ENCODE peak calls at places on chromosomes 12 and 14, in six cellular contexts. K is HepG2, O is H1, J is HCT116, I is SK-N-SH, F is GM12878. L is an unnamed sample.

GRCh38 chr12:57111046-57111698 is at the start of gene STAT6:
- DNase-seq in K (peak; percentile 71), O (no peak), J (no peak), I (no peak), F (no peak), L (peak; percentile 90)

GRCh38 chr12:108479364-108480070 is 35.6 kb upstream of the FICD start:
- DNase-seq in K (no peak), O (no peak), J (no peak), I (no peak), F (no peak), L (no peak)

GRCh38 chr14:49950275-49951250 is 57.7 kb downstream of the ARF6 start:
- DNase-seq in K (no peak), O (no peak), J (peak; percentile 66), I (no peak), F (no peak), L (peak; percentile 99)

GRCh38 chr14:45891417-45892080 is 638.5 kb upstream of the MIS18BP1 start:
- DNase-seq in K (no peak), O (peak; percentile 13), J (no peak), I (no peak), F (no peak), L (peak; percentile 25)

GRCh38 chr12:109995366-109995702 is 834 bp downstream of the GIT2 start:
- DNase-seq in K (no peak), O (no peak), J (no peak), I (no peak), F (no peak), L (no peak)

GRCh38 chr12:121264951-121265350 is 31.6 kb downstream of the CAMKK2 start:
- DNase-seq in K (no peak), O (no peak), J (no peak), I (no peak), F (no peak), L (no peak)

GRCh38 chr12:103505371-103506236 is 9.8 kb upstream of the C12orf42 start:
- DNase-seq in K (no peak), O (no peak), J (no peak), I (no peak), F (peak; percentile 98), L (no peak)

GRCh38 chr14:85798852-85799251 is 268.9 kb downstream of the FLRT2 start:
- DNase-seq in K (no peak), O (no peak), J (no peak), I (no peak), F (no peak), L (no peak)

GRCh38 chr12:66683822-66684221 is 4.9 kb upstream of the GRIP1 start:
- DNase-seq in K (no peak), O (no peak), J (no peak), I (no peak), F (no peak), L (no peak)

GRCh38 chr14:104803280-104803915 is 2.5 kb downstream of the ZBTB42 start:
- DNase-seq in K (no peak), O (no peak), J (no peak), I (no peak), F (no peak), L (no peak)

GRCh38 chr14:104800600-104801283 is at the start of gene ZBTB42:
- DNase-seq in K (peak; percentile 54), O (no peak), J (no peak), I (peak; percentile 89), F (no peak), L (peak; percentile 98)

GRCh38 chr14:104802913-104803184 is 1.9 kb downstream of the ZBTB42 start:
- DNase-seq in K (no peak), O (no peak), J (no peak), I (peak; percentile 49), F (no peak), L (no peak)

GRCh38 chr14:104801284-104802119 is 601 bp downstream of the ZBTB42 start:
- DNase-seq in K (no peak), O (no peak), J (no peak), I (peak; percentile 41), F (no peak), L (peak; percentile 45)

GRCh38 chr14:104802120-104802912 is 1.4 kb downstream of the ZBTB42 start:
- DNase-seq in K (no peak), O (no peak), J (no peak), I (peak; percentile 21), F (no peak), L (no peak)
- TF ChIP-seq JUND in K (no peak), O (no peak), J (no peak), I (no peak), F (no peak), L (no peak)

GRCh38 chr12:12334710-12335040 is 15.4 kb downstream of the MANSC1 start:
- DNase-seq in K (no peak), O (no peak), J (no peak), I (no peak), F (no peak), L (no peak)

GRCh38 chr12:12331896-12332295 is 18.1 kb downstream of the MANSC1 start:
- DNase-seq in K (no peak), O (no peak), J (no peak), I (no peak), F (no peak), L (no peak)

GRCh38 chr12:12331244-12331771 is 18.7 kb downstream of the MANSC1 start:
- DNase-seq in K (no peak), O (no peak), J (no peak), I (no peak), F (no peak), L (no peak)

GRCh38 chr12:12333980-12334709 is 15.9 kb downstream of the MANSC1 start:
- DNase-seq in K (peak; percentile 53), O (no peak), J (peak; percentile 47), I (peak; percentile 80), F (peak; percentile 19), L (peak; percentile 23)

DNA sequence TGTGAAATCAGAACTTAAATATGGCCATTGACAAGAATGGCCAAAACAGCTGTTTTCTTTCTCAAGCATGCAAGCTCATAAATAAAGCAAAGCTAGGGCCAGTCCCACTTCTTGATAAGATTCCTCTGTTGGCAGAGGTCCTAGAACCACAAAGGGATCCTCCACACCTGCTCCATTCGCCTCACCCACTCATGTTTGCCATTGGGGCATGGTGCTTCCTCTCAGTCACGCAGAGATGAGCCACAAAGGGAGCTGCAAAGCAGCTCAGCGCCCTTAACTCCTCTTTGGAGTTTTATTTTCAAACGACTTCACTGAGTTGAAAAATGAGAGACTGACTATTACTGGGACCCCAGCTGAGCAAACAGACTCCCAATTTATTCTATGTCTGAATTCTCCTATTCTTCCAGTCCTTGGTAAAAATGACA is 16.6 kb downstream of the MANSC1 start:
- DNase-seq in K (no peak), O (no peak), J (no peak), I (no peak), F (no peak), L (no peak)
- TF ChIP-seq JUND in K (no peak), O (no peak), J (no peak), I (no peak), F (no peak), L (no peak)

GRCh38 chr12:13102481-13103195 is 829 bp downstream of the GSG1 start:
- DNase-seq in K (no peak), O (no peak), J (no peak), I (no peak), F (no peak), L (no peak)
- TF ChIP-seq JUND in K (no peak), O (no peak), J (no peak), I (no peak), F (no peak), L (no peak)

GRCh38 chr14:76768201-76768656 is 7.0 kb downstream of the VASH1 start:
- DNase-seq in K (no peak), O (no peak), J (no peak), I (peak; percentile 76), F (peak; percentile 47), L (no peak)
- TF ChIP-seq JUND in K (no peak), O (no peak), J (no peak), I (no peak), F (no peak), L (no peak)

GRCh38 chr14:36506732-36507614 is 13.1 kb downstream of the NKX2-1 start:
- DNase-seq in K (no peak), O (no peak), J (no peak), I (no peak), F (no peak), L (no peak)

GRCh38 chr14:36504805-36505192 is 15.2 kb downstream of the NKX2-1 start:
- DNase-seq in K (no peak), O (no peak), J (no peak), I (no peak), F (no peak), L (no peak)

GRCh38 chr14:36507847-36508417 is 12.1 kb downstream of the NKX2-1 start:
- DNase-seq in K (no peak), O (no peak), J (no peak), I (no peak), F (no peak), L (no peak)

GRCh38 chr14:36505193-36505815 is 14.7 kb downstream of the NKX2-1 start:
- DNase-seq in K (no peak), O (no peak), J (no peak), I (peak; percentile 31), F (no peak), L (no peak)

DNA sequence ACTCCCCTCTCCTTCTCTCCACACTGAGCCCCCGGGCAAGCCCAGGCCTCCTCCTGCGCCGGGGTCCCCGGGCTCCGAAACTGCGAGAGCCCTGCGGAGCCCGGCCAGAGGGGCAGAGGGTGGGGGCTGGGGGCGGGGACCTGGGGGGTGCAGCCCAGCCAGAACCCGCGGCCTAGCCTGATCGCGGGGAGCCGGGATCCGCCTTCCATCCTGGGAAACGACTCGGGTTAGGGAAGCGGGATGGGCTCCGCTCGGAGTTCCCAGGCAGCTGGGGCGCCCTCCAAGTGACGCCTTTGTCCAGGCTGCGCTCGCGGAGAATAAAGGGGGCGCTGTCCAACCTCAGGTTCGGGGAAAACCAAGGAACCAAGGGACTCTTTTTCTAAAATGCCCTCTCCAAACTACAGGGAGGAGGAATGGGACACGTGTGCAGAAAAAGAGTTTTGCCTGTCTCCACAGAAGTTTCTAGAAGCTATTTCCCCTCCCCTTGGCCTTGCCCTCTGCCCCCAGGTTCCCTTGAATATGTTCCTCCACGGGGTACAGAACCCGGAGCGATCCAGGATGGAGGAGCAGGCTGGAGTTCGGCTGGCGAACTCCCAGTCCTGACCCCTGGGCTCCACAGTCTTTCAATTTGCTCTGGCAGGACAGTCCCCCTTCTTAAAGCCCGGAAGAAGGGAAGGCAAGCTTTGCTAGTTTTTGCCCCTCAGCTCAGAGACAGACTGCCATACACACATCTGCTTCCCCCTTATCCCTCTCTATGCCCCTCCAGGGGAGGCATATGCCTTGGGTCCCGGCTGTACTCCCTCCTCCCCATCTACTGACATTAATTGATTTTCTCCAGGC is 13.9 kb downstream of the NKX2-1 start:
- DNase-seq in K (no peak), O (no peak), J (no peak), I (peak; percentile 27), F (no peak), L (no peak)
- TF ChIP-seq JUND in K (no peak), O (no peak), J (no peak), I (no peak), F (no peak), L (no peak)

GRCh38 chr14:69335421-69335820 is 62.7 kb downstream of the ERH start:
- DNase-seq in K (no peak), O (no peak), J (no peak), I (no peak), F (no peak), L (no peak)
- TF ChIP-seq JUND in K (no peak), O (no peak), J (no peak), I (no peak), F (no peak), L (no peak)